ENCODE peak calls at places on chromosomes 13 and 19, in four cellular contexts. One of them, this sample, is unnamed.

GRCh38 chr13:112229992-112230872 is 145.9 kb upstream of the SPACA7 start:
- DNase-seq in mesenchymal stem cell: no peak
- DNase-seq in mesendoderm: no peak
- DNase-seq in IMR-90: no peak
- DNase-seq in this sample: no peak

GRCh38 chr13:53201454-53202225 is 173.0 kb downstream of the OLFM4 start:
- DNase-seq in mesenchymal stem cell: no peak
- DNase-seq in mesendoderm: peak
- DNase-seq in IMR-90: no peak
- DNase-seq in this sample: peak

GRCh38 chr13:55727683-55728082 is 1413.0 kb upstream of the PRR20A start:
- DNase-seq in mesenchymal stem cell: no peak
- DNase-seq in mesendoderm: no peak
- DNase-seq in IMR-90: no peak
- DNase-seq in this sample: no peak

GRCh38 chr19:53102701-53103140 is 501 bp downstream of the ZNF160 start:
- DNase-seq in mesenchymal stem cell: peak
- DNase-seq in mesendoderm: peak
- DNase-seq in IMR-90: peak
- DNase-seq in this sample: no peak

GRCh38 chr13:110261166-110262081 is 45.5 kb downstream of the COL4A1 start:
- DNase-seq in mesenchymal stem cell: peak
- DNase-seq in mesendoderm: peak
- DNase-seq in IMR-90: no peak
- DNase-seq in this sample: no peak

GRCh38 chr19:20318616-20319015 is 151.6 kb downstream of the ZNF486 start:
- DNase-seq in mesenchymal stem cell: no peak
- DNase-seq in mesendoderm: no peak
- DNase-seq in IMR-90: no peak
- DNase-seq in this sample: no peak

GRCh38 chr13:111530137-111530536 is 209.7 kb downstream of the TEX29 start:
- DNase-seq in mesenchymal stem cell: no peak
- DNase-seq in mesendoderm: no peak
- DNase-seq in IMR-90: no peak
- DNase-seq in this sample: no peak

GRCh38 chr19:35123573-35123972 is 8.0 kb downstream of the FXYD3 start:
- DNase-seq in mesenchymal stem cell: no peak
- DNase-seq in mesendoderm: no peak
- DNase-seq in IMR-90: no peak
- DNase-seq in this sample: no peak

GRCh38 chr13:112928958-112929777 is 39.8 kb upstream of the MCF2L start:
- DNase-seq in mesenchymal stem cell: peak
- DNase-seq in mesendoderm: peak
- DNase-seq in IMR-90: peak
- DNase-seq in this sample: no peak

GRCh38 chr13:112846411-112847115 is 122.5 kb upstream of the MCF2L start:
- DNase-seq in mesenchymal stem cell: no peak
- DNase-seq in mesendoderm: no peak
- DNase-seq in IMR-90: no peak
- DNase-seq in this sample: no peak

GRCh38 chr19:36378625-36379509 is at the start of gene ZFP14:
- DNase-seq in mesenchymal stem cell: peak
- DNase-seq in mesendoderm: peak
- DNase-seq in IMR-90: peak
- DNase-seq in this sample: peak

GRCh38 chr19:39125554-39126311 is at the start of gene PAK4:
- DNase-seq in mesenchymal stem cell: peak
- DNase-seq in mesendoderm: peak
- DNase-seq in IMR-90: peak
- DNase-seq in this sample: peak

GRCh38 chr13:25187596-25187995 is 15.5 kb upstream of the AMER2 start:
- DNase-seq in mesenchymal stem cell: no peak
- DNase-seq in mesendoderm: no peak
- DNase-seq in IMR-90: no peak
- DNase-seq in this sample: no peak

GRCh38 chr13:113488283-113488682 is 2.2 kb downstream of the DCUN1D2 start:
- DNase-seq in mesenchymal stem cell: no peak
- DNase-seq in mesendoderm: no peak
- DNase-seq in IMR-90: no peak
- DNase-seq in this sample: no peak

GRCh38 chr19:6218497-6219146 is 61.2 kb downstream of the MLLT1 start:
- DNase-seq in mesenchymal stem cell: peak
- DNase-seq in mesendoderm: peak
- DNase-seq in IMR-90: peak
- DNase-seq in this sample: peak
- H2BK120ac ChIP-seq in mesenchymal stem cell: no peak
- H2BK120ac ChIP-seq in mesendoderm: no peak
- H2BK120ac ChIP-seq in IMR-90: no peak
- H2BK120ac ChIP-seq in this sample: peak

GRCh38 chr19:40411125-40411842 is 1.9 kb downstream of the PRX start:
- DNase-seq in mesenchymal stem cell: no peak
- DNase-seq in mesendoderm: no peak
- DNase-seq in IMR-90: no peak
- DNase-seq in this sample: no peak
- H2AK5ac ChIP-seq in mesenchymal stem cell: no peak
- H2AK5ac ChIP-seq in mesendoderm: no peak
- H2AK5ac ChIP-seq in IMR-90: no peak
- H2AK5ac ChIP-seq in this sample: peak

DNA sequence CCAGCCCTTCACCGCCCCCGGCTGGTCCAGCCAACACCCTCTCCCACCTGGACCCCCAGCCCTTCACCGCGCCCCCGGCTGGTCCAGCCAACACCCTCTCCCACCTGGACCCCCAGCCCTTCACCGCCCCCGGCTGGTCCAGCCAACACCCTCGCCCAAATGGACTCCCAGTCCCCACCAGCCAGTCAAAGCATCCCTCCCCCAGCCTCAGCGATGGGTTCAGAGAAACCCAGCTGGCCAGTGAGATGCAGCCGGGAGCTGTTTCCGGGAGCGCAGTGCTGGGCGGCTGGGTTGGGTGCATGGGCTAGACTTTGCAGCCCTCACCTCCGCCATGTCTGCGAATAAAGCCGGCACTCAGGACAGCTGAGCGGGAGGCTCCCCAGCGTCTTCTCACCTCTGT is 6.5 kb upstream of the CDC34 start:
- DNase-seq in mesenchymal stem cell: no peak
- DNase-seq in mesendoderm: no peak
- DNase-seq in IMR-90: no peak
- DNase-seq in this sample: no peak
- H2BK5ac ChIP-seq in mesenchymal stem cell: no peak
- H2BK5ac ChIP-seq in mesendoderm: no peak
- H2BK5ac ChIP-seq in IMR-90: no peak
- H2BK5ac ChIP-seq in this sample: peak

DNA sequence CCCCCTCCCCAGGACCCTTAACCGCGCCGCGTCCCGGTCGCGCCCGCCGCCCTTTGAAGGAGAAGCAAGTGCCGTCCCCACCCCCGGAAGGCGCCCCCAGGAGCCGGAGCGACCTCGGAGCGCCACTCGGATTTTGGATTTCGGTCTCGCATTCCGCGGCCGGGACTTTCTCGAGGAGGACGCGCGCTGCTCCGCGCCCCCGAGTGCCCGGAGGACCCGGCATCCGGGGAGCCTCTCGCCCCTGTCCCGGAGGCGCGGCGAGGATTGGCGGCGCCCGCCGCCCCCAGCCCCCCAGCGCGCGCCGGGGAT is 1.6 kb downstream of the MIDN start:
- DNase-seq in mesenchymal stem cell: no peak
- DNase-seq in mesendoderm: no peak
- DNase-seq in IMR-90: no peak
- DNase-seq in this sample: no peak
- H2BK120ac ChIP-seq in mesenchymal stem cell: peak
- H2BK120ac ChIP-seq in mesendoderm: peak
- H2BK120ac ChIP-seq in IMR-90: no peak
- H2BK120ac ChIP-seq in this sample: no peak